ENCODE peak calls at places on chromosome 18, in five cellular contexts. N, Q, F, V and Z are unnamed samples.

GRCh38 chr18:49301608-49302007 is 158.8 kb downstream of the DYM start:
- DNase-seq in N (no peak), Q (no peak), F (no peak), V (no peak), Z (no peak)

GRCh38 chr18:2186967-2187366 is 384.3 kb downstream of the METTL4 start:
- DNase-seq in N (no peak), Q (no peak), F (no peak), V (no peak), Z (no peak)

GRCh38 chr18:63292844-63293683 is 26.5 kb downstream of the BCL2 start:
- DNase-seq in N (no peak), Q (no peak), F (no peak), V (no peak), Z (no peak)

GRCh38 chr18:54616220-54616848 is 25.3 kb downstream of the DYNAP start:
- DNase-seq in N (no peak), Q (no peak), F (no peak), V (no peak), Z (no peak)

GRCh38 chr18:68467966-68468365 is 246.9 kb downstream of the TMX3 start:
- DNase-seq in N (no peak), Q (no peak), F (no peak), V (no peak), Z (no peak)

GRCh38 chr18:10850828-10851227 is 298.5 kb downstream of the PIEZO2 start:
- DNase-seq in N (no peak), Q (no peak), F (no peak), V (no peak), Z (no peak)

GRCh38 chr18:57940166-57940565 is 103.9 kb upstream of the NEDD4L start:
- DNase-seq in N (no peak), Q (no peak), F (no peak), V (no peak), Z (no peak)

GRCh38 chr18:11533942-11534496 is 75.4 kb upstream of the SLC35G4 start:
- DNase-seq in N (no peak), Q (no peak), F (no peak), V (no peak), Z (no peak)

GRCh38 chr18:23341383-23341782 is 111.7 kb upstream of the RIOK3 start:
- DNase-seq in N (no peak), Q (no peak), F (no peak), V (no peak), Z (no peak)